ENCODE peak calls at places on chromosomes 5 and 9, in eight cellular contexts. X is ovary; D is sigmoid colon; H is BE2C; G is brain microvascular endothelial cell; S is CD4-positive, CD25-positive, alpha-beta regulatory T cell; B is uterus; Y is adrenal gland. P is an unnamed sample.

GRCh38 chr5:35246928-35247644 is 16.8 kb upstream of the PRLR start:
- DNase-seq in G (no peak), S (no peak), H (no peak), Y (peak; percentile 61), D (no peak), B (peak; percentile 57), X (peak; percentile 54), P (no peak)

GRCh38 chr5:115770466-115770865 is 46.0 kb downstream of the CDO1 start:
- DNase-seq in G (no peak), X (no peak), S (no peak), B (no peak), H (peak; percentile 31), Y (no peak), D (no peak), P (peak; percentile 63)

GRCh38 chr5:96752341-96753016 is 55.3 kb downstream of the ERAP1 start:
- DNase-seq in H (peak; percentile 66), X (no peak), Y (peak; percentile 49), B (peak; percentile 46), D (no peak), S (peak; percentile 26), G (peak; percentile 40), P (peak; percentile 70)

GRCh38 chr9:75754090-75754489 is 136.4 kb upstream of the PCSK5 start:
- DNase-seq in D (no peak), S (no peak), G (no peak), Y (no peak), H (no peak), B (no peak), X (no peak), P (no peak)

GRCh38 chr5:52073993-52074689 is 690.9 kb downstream of the ISL1 start:
- DNase-seq in D (no peak), X (no peak), Y (no peak), H (no peak), B (no peak), S (no peak), G (no peak), P (no peak)

GRCh38 chr9:137836831-137837241 is 40.7 kb upstream of the CACNA1B start:
- DNase-seq in X (no peak), G (no peak), S (no peak), B (no peak), D (peak; percentile 52), Y (no peak), H (peak; percentile 52), P (no peak)

GRCh38 chr9:106307670-106308069 is 555.3 kb upstream of the ZNF462 start:
- DNase-seq in S (no peak), X (no peak), G (no peak), H (no peak), Y (no peak), B (no peak), D (no peak), P (no peak)

GRCh38 chr5:14061106-14061505 is 82.0 kb upstream of the TRIO start:
- DNase-seq in S (no peak), Y (no peak), G (no peak), X (no peak), H (peak; percentile 26), B (no peak), D (no peak), P (no peak)

GRCh38 chr5:164422400-164422799 is 917.0 kb downstream of the MAT2B start:
- DNase-seq in B (no peak), Y (no peak), D (no peak), X (no peak), S (no peak), H (peak; percentile 30), G (no peak), P (peak; percentile 11)

GRCh38 chr5:125823572-125823971 is 599.6 kb upstream of the GRAMD2B start:
- DNase-seq in G (peak; percentile 8), S (no peak), X (no peak), D (no peak), B (no peak), H (no peak), Y (no peak), P (no peak)

GRCh38 chr9:125126019-125126746 is 17.1 kb downstream of the SCAI start:
- DNase-seq in B (peak; percentile 88), G (peak; percentile 97), S (peak; percentile 57), D (peak; percentile 96), Y (peak; percentile 87), X (peak; percentile 60), H (peak; percentile 67), P (no peak)

GRCh38 chr5:132073231-132074013 is at the start of gene CSF2:
- DNase-seq in X (no peak), H (no peak), B (no peak), D (no peak), S (no peak), Y (no peak), G (peak; percentile 15), P (no peak)

GRCh38 chr5:52468980-52469379 is 318.7 kb upstream of the ITGA1 start:
- DNase-seq in Y (no peak), H (no peak), X (no peak), D (no peak), S (no peak), B (no peak), G (no peak), P (no peak)

GRCh38 chr9:38227061-38227540 is 158.1 kb upstream of the SHB start:
- DNase-seq in D (no peak), H (peak; percentile 89), B (peak; percentile 16), S (no peak), G (peak; percentile 76), X (peak; percentile 17), Y (peak; percentile 14), P (peak; percentile 48)

DNA sequence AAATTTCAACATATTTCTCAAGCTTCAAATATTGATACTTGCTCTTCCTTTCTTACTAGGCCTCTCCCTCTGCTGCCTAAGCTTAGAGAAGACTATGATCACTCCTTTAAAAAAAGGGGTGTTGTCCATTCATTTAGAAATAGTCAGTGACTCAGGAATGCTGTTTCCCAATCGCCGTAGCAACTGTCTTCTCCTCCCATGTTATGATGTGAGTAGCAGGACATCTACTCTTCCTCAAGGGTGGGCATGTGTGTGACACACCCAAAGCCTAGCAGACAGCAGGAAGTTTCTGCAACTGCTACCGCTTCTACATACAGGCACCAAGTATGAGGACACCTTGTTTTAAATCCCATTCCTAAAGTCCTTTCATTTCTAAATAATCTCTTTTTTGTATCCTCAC is 14.5 kb downstream of the DIAPH1 start:
- DNase-seq in G (peak; percentile 97), H (no peak), Y (peak; percentile 55), S (no peak), B (peak; percentile 65), D (peak; percentile 83), X (no peak), P (peak; percentile 33)
- H3K4me3 ChIP-seq in G (no peak overlapping the region), H (no peak overlapping the region), Y (no peak overlapping the region), S (peak overlapping the region; percentile 86), B (no peak overlapping the region), D (no peak overlapping the region), X (no peak overlapping the region), P (no peak overlapping the region)

DNA sequence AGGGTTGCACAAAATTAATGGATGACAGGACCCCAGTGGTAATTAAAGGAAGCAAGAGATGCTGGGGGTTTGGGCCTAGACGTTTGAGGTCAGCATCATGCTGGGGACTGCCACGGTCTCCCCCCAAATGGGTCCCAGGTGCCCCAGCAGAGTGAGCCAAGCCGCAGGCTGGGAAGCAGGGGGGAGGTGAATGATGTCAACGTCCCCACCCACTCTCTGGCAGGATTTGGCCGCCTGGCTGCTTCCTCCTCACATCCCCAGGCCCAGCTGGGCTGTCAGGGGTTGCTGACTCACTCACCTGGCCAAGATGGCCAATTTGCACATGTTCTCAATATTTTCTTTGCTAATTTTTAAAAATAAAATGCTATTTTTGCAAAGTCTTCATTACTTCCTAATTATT is 97.6 kb upstream of the ARAP3 start:
- DNase-seq in H (no peak), D (peak; percentile 76), S (no peak), Y (no peak), X (peak; percentile 25), G (no peak), B (peak; percentile 83), P (no peak)
- H3K27me3 ChIP-seq in H (no peaks in the 10 kb centered on the region), D (no peaks in the 10 kb centered on the region), S (no peaks in the 10 kb centered on the region), Y (no peaks in the 10 kb centered on the region), X (no peaks in the 10 kb centered on the region), G (peaks cover 2% of the 10 kb centered on the region), B (no peaks in the 10 kb centered on the region), P (no peaks in the 10 kb centered on the region)

GRCh38 chr5:56683733-56684132 is 131.6 kb upstream of the MAP3K1 start:
- DNase-seq in B (no peak), S (no peak), G (no peak), Y (no peak), H (no peak), X (no peak), D (no peak), P (no peak)
- H3K4me3 ChIP-seq in B (no peak overlapping the region), S (no peak overlapping the region), G (no peak overlapping the region), Y (no peak overlapping the region), H (no peak overlapping the region), X (no peak overlapping the region), D (no peak overlapping the region), P (no peak overlapping the region)

GRCh38 chr9:114902773-114903589 is 27.4 kb downstream of the TNFSF8 start:
- DNase-seq in G (peak; percentile 62), Y (no peak), S (peak; percentile 33), H (no peak), X (no peak), B (no peak), D (no peak), P (no peak)
- H3K27me3 ChIP-seq in G (no peaks in the 10 kb centered on the region), Y (no peaks in the 10 kb centered on the region), S (no peaks in the 10 kb centered on the region), H (no peaks in the 10 kb centered on the region), X (no peaks in the 10 kb centered on the region), B (no peaks in the 10 kb centered on the region), D (no peaks in the 10 kb centered on the region), P (no peaks in the 10 kb centered on the region)

DNA sequence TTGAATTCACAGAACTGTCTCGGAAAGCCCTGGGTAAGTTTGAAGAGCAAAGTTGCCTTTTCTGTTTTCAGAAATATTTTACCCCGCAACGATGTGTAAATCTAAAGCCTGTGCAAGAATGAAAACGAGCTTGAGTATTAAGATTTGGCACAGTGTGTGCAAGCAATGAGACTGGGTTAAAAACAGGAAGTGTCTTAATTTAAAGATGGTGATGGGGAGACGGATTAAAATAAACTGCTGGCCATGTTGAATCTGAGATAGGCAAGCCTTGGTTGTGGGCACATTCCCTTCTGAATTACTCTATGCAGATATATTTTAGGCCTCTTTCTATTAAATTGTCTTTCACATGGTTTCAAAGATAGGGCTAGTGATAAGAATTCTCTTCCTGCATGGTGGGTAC is 294.2 kb upstream of the DMRT1 start:
- DNase-seq in G (no peak), X (no peak), H (no peak), B (no peak), S (no peak), Y (no peak), D (no peak), P (no peak)
- H3K4me3 ChIP-seq in G (no peak overlapping the region), X (no peak overlapping the region), H (no peak overlapping the region), B (no peak overlapping the region), S (no peak overlapping the region), Y (no peak overlapping the region), D (no peak overlapping the region), P (no peak overlapping the region)